ENCODE peak calls at places on chromosomes 1 and 21, in four cellular contexts. One of them, this sample, is unnamed.

GRCh38 chr1:235632538-235633219 is 16.9 kb downstream of the GNG4 start:
- DNase-seq in NCI-H748 treated with DMSO at 0.1 percent for 48 hours: no peak
- DNase-seq in memory B cell: no peak
- DNase-seq in NCI-H2029: peak; percentile 46
- DNase-seq in this sample: no peak

GRCh38 chr1:145785481-145785880 is 38.4 kb downstream of the RNF115 start:
- DNase-seq in NCI-H748 treated with DMSO at 0.1 percent for 48 hours: no peak
- DNase-seq in memory B cell: no peak
- DNase-seq in NCI-H2029: no peak
- DNase-seq in this sample: no peak

GRCh38 chr1:103111926-103112325 is 3.6 kb upstream of the COL11A1 start:
- DNase-seq in NCI-H748 treated with DMSO at 0.1 percent for 48 hours: no peak
- DNase-seq in memory B cell: no peak
- DNase-seq in NCI-H2029: no peak
- DNase-seq in this sample: no peak

GRCh38 chr1:70168283-70168682 is 37.1 kb downstream of the LRRC40 start:
- DNase-seq in NCI-H748 treated with DMSO at 0.1 percent for 48 hours: no peak
- DNase-seq in memory B cell: no peak
- DNase-seq in NCI-H2029: no peak
- DNase-seq in this sample: no peak

GRCh38 chr1:63323866-63324778 is 1.8 kb downstream of the FOXD3 start:
- DNase-seq in NCI-H748 treated with DMSO at 0.1 percent for 48 hours: peak; percentile 7
- DNase-seq in memory B cell: no peak
- DNase-seq in NCI-H2029: peak; percentile 73
- DNase-seq in this sample: no peak

GRCh38 chr1:156368889-156369684 is at the start of gene RHBG:
- DNase-seq in NCI-H748 treated with DMSO at 0.1 percent for 48 hours: peak; percentile 22
- DNase-seq in memory B cell: no peak
- DNase-seq in NCI-H2029: peak; percentile 30
- DNase-seq in this sample: peak; percentile 44

GRCh38 chr1:97108200-97108599 is 386.6 kb downstream of the PTBP2 start:
- DNase-seq in NCI-H748 treated with DMSO at 0.1 percent for 48 hours: no peak
- DNase-seq in memory B cell: no peak
- DNase-seq in NCI-H2029: no peak
- DNase-seq in this sample: no peak

GRCh38 chr21:33229776-33230517 is at the start of gene IFNAR2:
- DNase-seq in NCI-H748 treated with DMSO at 0.1 percent for 48 hours: peak; percentile 23
- DNase-seq in memory B cell: peak; percentile 65
- DNase-seq in NCI-H2029: peak; percentile 50
- DNase-seq in this sample: peak; percentile 57

GRCh38 chr21:34889287-34889536 is 159.9 kb downstream of the RUNX1 start:
- DNase-seq in NCI-H748 treated with DMSO at 0.1 percent for 48 hours: no peak
- DNase-seq in memory B cell: peak; percentile 46
- DNase-seq in NCI-H2029: peak; percentile 64
- DNase-seq in this sample: peak; percentile 62

GRCh38 chr21:35147439-35147838 is 98.3 kb upstream of the RUNX1 start:
- DNase-seq in NCI-H748 treated with DMSO at 0.1 percent for 48 hours: no peak
- DNase-seq in memory B cell: no peak
- DNase-seq in NCI-H2029: no peak
- DNase-seq in this sample: no peak

GRCh38 chr1:201307760-201308499 is 24.6 kb downstream of the PKP1 start:
- DNase-seq in NCI-H748 treated with DMSO at 0.1 percent for 48 hours: peak; percentile 85
- DNase-seq in memory B cell: no peak
- DNase-seq in NCI-H2029: peak; percentile 63
- DNase-seq in this sample: no peak

GRCh38 chr1:218294531-218294930 is 9.4 kb downstream of the RRP15 start:
- DNase-seq in NCI-H748 treated with DMSO at 0.1 percent for 48 hours: no peak
- DNase-seq in memory B cell: no peak
- DNase-seq in NCI-H2029: no peak
- DNase-seq in this sample: no peak

GRCh38 chr1:924619-925323 is 1.0 kb downstream of the SAMD11 start:
- DNase-seq in NCI-H748 treated with DMSO at 0.1 percent for 48 hours: peak; percentile 21
- DNase-seq in memory B cell: no peak
- DNase-seq in NCI-H2029: no peak
- DNase-seq in this sample: no peak

GRCh38 chr1:203317429-203318228 is 12.3 kb downstream of the BTG2 start:
- DNase-seq in NCI-H748 treated with DMSO at 0.1 percent for 48 hours: no peak
- DNase-seq in memory B cell: no peak
- DNase-seq in NCI-H2029: no peak
- DNase-seq in this sample: no peak

GRCh38 chr1:178993559-178993958 is 32.1 kb upstream of the FAM20B start:
- DNase-seq in NCI-H748 treated with DMSO at 0.1 percent for 48 hours: no peak
- DNase-seq in memory B cell: no peak
- DNase-seq in NCI-H2029: no peak
- DNase-seq in this sample: no peak

GRCh38 chr1:218600968-218601367 is 255.8 kb downstream of the TGFB2 start:
- DNase-seq in NCI-H748 treated with DMSO at 0.1 percent for 48 hours: no peak
- DNase-seq in memory B cell: no peak
- DNase-seq in NCI-H2029: no peak
- DNase-seq in this sample: no peak

GRCh38 chr1:39266269-39266668 is 61.8 kb downstream of the MACF1 start:
- DNase-seq in NCI-H748 treated with DMSO at 0.1 percent for 48 hours: peak; percentile 94
- DNase-seq in memory B cell: no peak
- DNase-seq in NCI-H2029: no peak
- DNase-seq in this sample: no peak